ENCODE peak calls at places on chromosomes 12 and 14, in five cellular contexts. Q is suprapubic skin; V is stimulated activated CD4-positive, alpha-beta T cell treated with anti-CD3 and anti-CD28 coated beads, Interleukin-15, amount 100 ng/mL, for 1 hour; X is left cardiac atrium; K is aorta. H is an unnamed sample.

GRCh38 chr14:21866479-21866878 is 192.9 kb upstream of the OR4E1 start:
- DNase-seq in V (no peak), X (no peak), K (no peak), Q (no peak), H (no peak)

GRCh38 chr14:89773151-89773550 is 181.4 kb downstream of the EFCAB11 start:
- DNase-seq in X (no peak), Q (no peak), V (no peak), K (no peak), H (no peak)

GRCh38 chr12:38886931-38887330 is 18.5 kb downstream of the CPNE8 start:
- DNase-seq in V (no peak), K (no peak), Q (no peak), X (no peak), H (no peak)

GRCh38 chr12:93125126-93125525 is 196.0 kb upstream of the EEA1 start:
- DNase-seq in Q (no peak), X (no peak), V (no peak), K (no peak), H (no peak)

GRCh38 chr12:1691123-1692007 is 495 bp downstream of the ADIPOR2 start:
- DNase-seq in X (peak), Q (peak), K (no peak), V (no peak), H (peak)

GRCh38 chr12:124734224-124734788 is 129.4 kb downstream of the SCARB1 start:
- DNase-seq in X (peak), V (no peak), Q (no peak), K (peak), H (peak)

GRCh38 chr12:92927436-92928116 is 1.5 kb downstream of the EEA1 start:
- DNase-seq in X (no peak), Q (no peak), K (no peak), V (no peak), H (no peak)

GRCh38 chr14:104383088-104383805 is 196.3 kb upstream of the C14orf180 start:
- DNase-seq in K (peak), X (no peak), V (no peak), Q (peak), H (no peak)

GRCh38 chr12:91424506-91424905 is 241.9 kb upstream of the DCN start:
- DNase-seq in X (no peak), K (no peak), Q (no peak), V (no peak), H (no peak)

GRCh38 chr12:56628671-56629458 is 1.3 kb downstream of the BAZ2A start:
- DNase-seq in V (no peak), Q (peak), X (peak), K (peak), H (peak)

GRCh38 chr14:99159341-99160340 is 112.4 kb downstream of the BCL11B start:
- DNase-seq in K (no peak), Q (no peak), V (no peak), X (no peak), H (no peak)

GRCh38 chr12:105267711-105268110 is 31.7 kb upstream of the APPL2 start:
- DNase-seq in V (no peak), Q (no peak), K (no peak), X (no peak), H (no peak)

GRCh38 chr12:71475280-71475679 is 35.7 kb downstream of the LGR5 start:
- DNase-seq in X (peak), Q (peak), K (peak), V (no peak), H (peak)

GRCh38 chr14:22221508-22221907 is 367.5 kb downstream of the DAD1 start:
- DNase-seq in K (no peak), V (no peak), Q (no peak), X (no peak), H (no peak)

GRCh38 chr12:88615490-88615889 is 35.2 kb upstream of the KITLG start:
- DNase-seq in K (no peak), V (no peak), X (no peak), Q (no peak), H (no peak)

GRCh38 chr12:89179983-89180382 is 172.3 kb downstream of the DUSP6 start:
- DNase-seq in V (no peak), K (no peak), Q (peak), X (peak), H (no peak)

GRCh38 chr12:68932123-68932700 is 759 bp downstream of the CPM start:
- DNase-seq in X (no peak), Q (no peak), K (no peak), V (no peak), H (no peak)

GRCh38 chr14:99077076-99077843 is 194.7 kb downstream of the BCL11B start:
- DNase-seq in V (no peak), Q (no peak), K (no peak), X (no peak), H (no peak)

GRCh38 chr12:14946856-14947255 is 8.5 kb upstream of the ERP27 start:
- DNase-seq in X (no peak), K (no peak), V (no peak), Q (no peak), H (no peak)

GRCh38 chr12:95218164-95218851 is 701 bp downstream of the VEZT start:
- DNase-seq in X (no peak), K (no peak), V (no peak), Q (no peak), H (no peak)

GRCh38 chr12:31732926-31733548 is 4.2 kb upstream of the AMN1 start:
- DNase-seq in K (no peak), V (no peak), Q (no peak), X (no peak), H (no peak)

GRCh38 chr14:47948981-47949380 is 273.6 kb upstream of the MDGA2 start:
- DNase-seq in K (no peak), V (no peak), X (no peak), Q (no peak), H (no peak)

GRCh38 chr12:120376416-120376815 is 7.5 kb upstream of the MSI1 start:
- DNase-seq in K (no peak), V (no peak), X (no peak), Q (no peak), H (no peak)

GRCh38 chr12:68978678-68979077 is 45.7 kb upstream of the CPM start:
- DNase-seq in X (no peak), K (no peak), Q (no peak), V (no peak), H (no peak)

GRCh38 chr14:21382886-21383847 is 652 bp downstream of the SUPT16H start:
- DNase-seq in V (no peak), X (peak), Q (peak), K (peak), H (no peak)

GRCh38 chr14:97198813-97199212 is 401.6 kb downstream of the VRK1 start:
- DNase-seq in V (no peak), Q (no peak), X (no peak), K (no peak), H (no peak)

GRCh38 chr12:54394281-54394719 is 9.8 kb upstream of the ZNF385A start:
- DNase-seq in Q (no peak), K (no peak), V (no peak), X (peak), H (no peak)

GRCh38 chr12:65602191-65602578 is 222.1 kb upstream of the HMGA2 start:
- DNase-seq in V (no peak), Q (no peak), X (no peak), K (no peak), H (no peak)

GRCh38 chr12:4274396-4274959 is 916 bp downstream of the CCND2 start:
- DNase-seq in V (no peak), Q (no peak), X (no peak), K (no peak), H (no peak)

GRCh38 chr12:121512561-121512960 is 68.3 kb downstream of the KDM2B start:
- DNase-seq in K (no peak), X (no peak), Q (no peak), V (no peak), H (no peak)

H was measured in left ventricle myocardium inferior.